ENCODE peak calls at places on chromosomes 5 and 9, in four cellular contexts. One of them, this sample, is unnamed. For H3K4me1 and H3K27me3, the result is how much of the 10 kb centered on the place peaks cover.

GRCh38 chr5:37661227-37661920 is 178.5 kb downstream of the GDNF start:
- DNase-seq in breast epithelium: no peak
- DNase-seq in PC-9: peak
- DNase-seq in CD4-positive, CD25-positive, alpha-beta regulatory T cell: no peak
- DNase-seq in this sample: no peak

GRCh38 chr5:169847519-169847918 is 132.8 kb downstream of the INSYN2B start:
- DNase-seq in PC-9: no peak
- DNase-seq in breast epithelium: no peak
- DNase-seq in CD4-positive, CD25-positive, alpha-beta regulatory T cell: no peak
- DNase-seq in this sample: no peak

GRCh38 chr5:86971034-86971511 is 296.6 kb upstream of the RASA1 start:
- DNase-seq in CD4-positive, CD25-positive, alpha-beta regulatory T cell: peak
- DNase-seq in PC-9: no peak
- DNase-seq in breast epithelium: no peak
- DNase-seq in this sample: no peak

GRCh38 chr9:33289501-33289900 is 815 bp upstream of the NFX1 start:
- DNase-seq in PC-9: no peak
- DNase-seq in breast epithelium: peak
- DNase-seq in CD4-positive, CD25-positive, alpha-beta regulatory T cell: peak
- DNase-seq in this sample: peak

GRCh38 chr9:78985084-78985738 is 586.6 kb upstream of the TLE4 start:
- DNase-seq in PC-9: no peak
- DNase-seq in CD4-positive, CD25-positive, alpha-beta regulatory T cell: no peak
- DNase-seq in breast epithelium: no peak
- DNase-seq in this sample: no peak

GRCh38 chr5:180334176-180334575 is 19.0 kb downstream of the GFPT2 start:
- DNase-seq in PC-9: no peak
- DNase-seq in CD4-positive, CD25-positive, alpha-beta regulatory T cell: no peak
- DNase-seq in breast epithelium: no peak
- DNase-seq in this sample: no peak

GRCh38 chr9:88949961-88950340 is 41.3 kb upstream of the S1PR3 start:
- DNase-seq in CD4-positive, CD25-positive, alpha-beta regulatory T cell: no peak
- DNase-seq in PC-9: peak
- DNase-seq in breast epithelium: no peak
- DNase-seq in this sample: no peak

GRCh38 chr9:133782157-133783130 is 44.3 kb upstream of the SARDH start:
- DNase-seq in PC-9: peak
- DNase-seq in CD4-positive, CD25-positive, alpha-beta regulatory T cell: peak
- DNase-seq in breast epithelium: peak
- DNase-seq in this sample: peak

GRCh38 chr9:72857632-72858011 is 95.2 kb downstream of the ALDH1A1 start:
- DNase-seq in breast epithelium: no peak
- DNase-seq in PC-9: no peak
- DNase-seq in CD4-positive, CD25-positive, alpha-beta regulatory T cell: no peak
- DNase-seq in this sample: no peak

GRCh38 chr5:67773439-67773988 is 442.0 kb upstream of the PIK3R1 start:
- DNase-seq in breast epithelium: peak
- DNase-seq in CD4-positive, CD25-positive, alpha-beta regulatory T cell: no peak
- DNase-seq in PC-9: peak
- DNase-seq in this sample: no peak

GRCh38 chr5:25107878-25108277 is 463.1 kb upstream of the CDH10 start:
- DNase-seq in breast epithelium: no peak
- DNase-seq in CD4-positive, CD25-positive, alpha-beta regulatory T cell: no peak
- DNase-seq in PC-9: no peak
- DNase-seq in this sample: no peak

GRCh38 chr5:32506251-32506661 is 61.7 kb upstream of the ZFR start:
- DNase-seq in breast epithelium: no peak
- DNase-seq in CD4-positive, CD25-positive, alpha-beta regulatory T cell: no peak
- DNase-seq in PC-9: no peak
- DNase-seq in this sample: no peak

GRCh38 chr9:13209498-13209897 is 70.0 kb downstream of the MPDZ start:
- DNase-seq in CD4-positive, CD25-positive, alpha-beta regulatory T cell: no peak
- DNase-seq in breast epithelium: no peak
- DNase-seq in PC-9: no peak
- DNase-seq in this sample: no peak

GRCh38 chr9:70625078-70625477 is 210.6 kb upstream of the KLF9 start:
- DNase-seq in PC-9: no peak
- DNase-seq in CD4-positive, CD25-positive, alpha-beta regulatory T cell: no peak
- DNase-seq in breast epithelium: no peak
- DNase-seq in this sample: no peak

GRCh38 chr9:125119643-125120286 is 23.6 kb downstream of the SCAI start:
- DNase-seq in CD4-positive, CD25-positive, alpha-beta regulatory T cell: peak
- DNase-seq in breast epithelium: no peak
- DNase-seq in PC-9: no peak
- DNase-seq in this sample: no peak

GRCh38 chr9:73183917-73184861 is 32.5 kb downstream of the ANXA1 start:
- DNase-seq in breast epithelium: no peak
- DNase-seq in PC-9: peak
- DNase-seq in CD4-positive, CD25-positive, alpha-beta regulatory T cell: peak
- DNase-seq in this sample: no peak

GRCh38 chr9:124220551-124221451 is 36.9 kb upstream of the NEK6 start:
- DNase-seq in breast epithelium: no peak
- DNase-seq in PC-9: no peak
- DNase-seq in CD4-positive, CD25-positive, alpha-beta regulatory T cell: no peak
- DNase-seq in this sample: no peak

GRCh38 chr9:78239506-78239905 is 3.6 kb downstream of the CEP78 start:
- DNase-seq in breast epithelium: no peak
- DNase-seq in CD4-positive, CD25-positive, alpha-beta regulatory T cell: no peak
- DNase-seq in PC-9: no peak
- DNase-seq in this sample: no peak

GRCh38 chr9:70177121-70177520 is 81.7 kb upstream of the SMC5 start:
- DNase-seq in PC-9: no peak
- DNase-seq in breast epithelium: no peak
- DNase-seq in CD4-positive, CD25-positive, alpha-beta regulatory T cell: no peak
- DNase-seq in this sample: no peak

GRCh38 chr5:18314192-18314778 is 680.0 kb downstream of the TAF11L14 start:
- DNase-seq in breast epithelium: no peak
- DNase-seq in CD4-positive, CD25-positive, alpha-beta regulatory T cell: peak
- DNase-seq in PC-9: no peak
- DNase-seq in this sample: no peak

GRCh38 chr9:36029765-36030528 is 6.8 kb upstream of the RECK start:
- DNase-seq in breast epithelium: no peak
- DNase-seq in PC-9: peak
- DNase-seq in CD4-positive, CD25-positive, alpha-beta regulatory T cell: no peak
- DNase-seq in this sample: no peak

GRCh38 chr5:74434124-74434899 is 206.2 kb downstream of the ENC1 start:
- DNase-seq in breast epithelium: no peak
- DNase-seq in PC-9: no peak
- DNase-seq in CD4-positive, CD25-positive, alpha-beta regulatory T cell: no peak
- DNase-seq in this sample: no peak

GRCh38 chr5:125046838-125047237 is 300.4 kb upstream of the ZNF608 start:
- DNase-seq in PC-9: no peak
- DNase-seq in CD4-positive, CD25-positive, alpha-beta regulatory T cell: no peak
- DNase-seq in breast epithelium: no peak
- DNase-seq in this sample: no peak

GRCh38 chr9:79581388-79581787 is 9.6 kb downstream of the TLE4 start:
- DNase-seq in CD4-positive, CD25-positive, alpha-beta regulatory T cell: no peak
- DNase-seq in breast epithelium: no peak
- DNase-seq in PC-9: no peak
- DNase-seq in this sample: no peak

GRCh38 chr5:118692811-118693342 is 295.5 kb downstream of the DTWD2 start:
- DNase-seq in PC-9: no peak
- DNase-seq in breast epithelium: no peak
- DNase-seq in CD4-positive, CD25-positive, alpha-beta regulatory T cell: no peak
- DNase-seq in this sample: no peak

GRCh38 chr9:88694625-88695024 is 159.6 kb downstream of the NXNL2 start:
- DNase-seq in PC-9: no peak
- DNase-seq in CD4-positive, CD25-positive, alpha-beta regulatory T cell: no peak
- DNase-seq in breast epithelium: no peak
- DNase-seq in this sample: no peak

GRCh38 chr9:8883313-8883712 is 1083.7 kb upstream of the DMAC1 start:
- DNase-seq in PC-9: no peak
- DNase-seq in CD4-positive, CD25-positive, alpha-beta regulatory T cell: no peak
- DNase-seq in breast epithelium: no peak
- DNase-seq in this sample: no peak

GRCh38 chr9:127140181-127140580 is 17.7 kb upstream of the ANGPTL2 start:
- DNase-seq in breast epithelium: peak
- DNase-seq in PC-9: no peak
- DNase-seq in CD4-positive, CD25-positive, alpha-beta regulatory T cell: no peak
- DNase-seq in this sample: peak

GRCh38 chr9:111994831-111995458 is 98.3 kb downstream of the UGCG start:
- DNase-seq in CD4-positive, CD25-positive, alpha-beta regulatory T cell: peak
- DNase-seq in breast epithelium: no peak
- DNase-seq in PC-9: no peak
- DNase-seq in this sample: no peak

GRCh38 chr9:111992523-111992922 is 95.9 kb downstream of the UGCG start:
- DNase-seq in breast epithelium: no peak
- DNase-seq in PC-9: peak
- DNase-seq in CD4-positive, CD25-positive, alpha-beta regulatory T cell: peak
- DNase-seq in this sample: no peak

GRCh38 chr9:111993319-111993718 is 96.7 kb downstream of the UGCG start:
- DNase-seq in CD4-positive, CD25-positive, alpha-beta regulatory T cell: no peak
- DNase-seq in breast epithelium: no peak
- DNase-seq in PC-9: no peak
- DNase-seq in this sample: no peak

GRCh38 chr9:111986035-111986556 is 89.5 kb downstream of the UGCG start:
- DNase-seq in PC-9: no peak
- DNase-seq in breast epithelium: no peak
- DNase-seq in CD4-positive, CD25-positive, alpha-beta regulatory T cell: peak
- DNase-seq in this sample: no peak

GRCh38 chr9:111991179-111991578 is 94.6 kb downstream of the UGCG start:
- DNase-seq in breast epithelium: no peak
- DNase-seq in CD4-positive, CD25-positive, alpha-beta regulatory T cell: no peak
- DNase-seq in PC-9: no peak
- DNase-seq in this sample: no peak
- H3K4me1 ChIP-seq in breast epithelium: under half
- H3K4me1 ChIP-seq in CD4-positive, CD25-positive, alpha-beta regulatory T cell: under half
- H3K4me1 ChIP-seq in PC-9: under half
- H3K4me1 ChIP-seq in this sample: under half

DNA sequence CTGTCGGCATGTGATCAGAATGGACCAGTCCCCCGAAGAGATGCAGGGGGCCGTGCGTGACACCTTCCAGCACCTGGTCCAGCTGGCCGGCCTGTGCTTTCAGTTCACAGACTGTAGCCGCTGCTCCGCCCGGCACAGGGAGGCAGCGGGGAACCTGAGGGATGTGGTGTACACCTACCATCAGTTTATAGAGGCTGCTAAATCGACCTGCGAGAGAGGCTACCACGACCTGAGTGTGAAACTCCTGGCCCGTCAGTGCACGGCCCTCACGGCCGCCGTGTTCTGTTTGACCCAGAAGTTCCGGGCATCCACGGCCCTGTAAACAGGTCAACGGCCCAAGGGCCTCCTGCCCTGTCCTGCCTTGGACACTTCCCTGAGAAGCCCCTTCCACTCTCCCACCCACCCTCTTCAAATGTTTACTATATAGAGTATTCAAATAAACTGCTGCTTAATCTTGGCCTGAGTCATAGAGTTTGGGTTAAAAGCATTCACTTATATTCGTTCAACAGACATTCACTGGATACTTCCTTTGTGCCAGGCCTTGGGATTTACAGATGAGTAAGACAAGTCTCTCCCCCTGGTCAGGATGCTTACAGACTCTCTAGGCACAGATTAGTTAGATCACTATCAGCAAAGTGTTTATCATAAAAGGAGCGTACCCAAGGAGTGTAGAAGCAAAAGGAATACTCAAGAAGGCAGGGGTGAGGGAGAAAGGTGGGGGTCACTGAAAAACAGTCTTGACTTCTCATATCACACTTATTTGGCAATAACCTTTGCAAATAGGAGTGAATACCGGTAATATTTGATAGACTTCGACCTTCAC is 6.9 kb upstream of the TRMT10B start:
- DNase-seq in breast epithelium: no peak
- DNase-seq in PC-9: no peak
- DNase-seq in CD4-positive, CD25-positive, alpha-beta regulatory T cell: no peak
- DNase-seq in this sample: no peak
- H3K27me3 ChIP-seq in breast epithelium: under half
- H3K27me3 ChIP-seq in PC-9: under half
- H3K27me3 ChIP-seq in CD4-positive, CD25-positive, alpha-beta regulatory T cell: under half
- H3K27me3 ChIP-seq in this sample: under half

DNA sequence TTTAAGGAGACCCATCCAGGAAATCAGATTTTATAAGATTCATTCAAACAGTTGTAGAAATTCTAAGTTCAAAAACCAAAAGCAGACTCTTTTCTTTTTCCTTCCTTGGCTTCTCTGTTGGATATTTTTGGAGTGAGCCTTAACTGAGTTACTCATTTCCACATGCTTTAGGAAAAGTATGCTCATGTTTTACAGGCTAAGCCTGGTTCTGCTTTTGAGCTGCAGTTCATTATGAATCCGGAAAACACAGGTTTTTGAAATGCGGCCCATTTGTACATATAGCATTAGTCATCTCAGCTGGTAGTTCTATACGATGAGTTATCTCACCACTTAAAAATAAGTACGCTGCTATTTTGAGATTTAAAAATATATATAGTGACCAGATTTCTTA is 156.6 kb upstream of the DMRT1 start:
- DNase-seq in PC-9: no peak
- DNase-seq in CD4-positive, CD25-positive, alpha-beta regulatory T cell: no peak
- DNase-seq in breast epithelium: no peak
- DNase-seq in this sample: no peak
- H3K4me3 ChIP-seq in PC-9: no peak
- H3K4me3 ChIP-seq in CD4-positive, CD25-positive, alpha-beta regulatory T cell: no peak
- H3K4me3 ChIP-seq in breast epithelium: no peak
- H3K4me3 ChIP-seq in this sample: no peak

GRCh38 chr5:142807378-142807911 is 37.3 kb downstream of the ARHGAP26 start:
- DNase-seq in PC-9: no peak
- DNase-seq in CD4-positive, CD25-positive, alpha-beta regulatory T cell: no peak
- DNase-seq in breast epithelium: no peak
- DNase-seq in this sample: no peak

GRCh38 chr5:142810891-142811290 is 40.7 kb downstream of the ARHGAP26 start:
- DNase-seq in CD4-positive, CD25-positive, alpha-beta regulatory T cell: no peak
- DNase-seq in PC-9: no peak
- DNase-seq in breast epithelium: no peak
- DNase-seq in this sample: no peak

GRCh38 chr5:142810081-142810480 is 39.9 kb downstream of the ARHGAP26 start:
- DNase-seq in PC-9: no peak
- DNase-seq in breast epithelium: no peak
- DNase-seq in CD4-positive, CD25-positive, alpha-beta regulatory T cell: no peak
- DNase-seq in this sample: no peak

GRCh38 chr5:142806769-142807377 is 36.7 kb downstream of the ARHGAP26 start:
- DNase-seq in breast epithelium: no peak
- DNase-seq in PC-9: no peak
- DNase-seq in CD4-positive, CD25-positive, alpha-beta regulatory T cell: no peak
- DNase-seq in this sample: no peak

DNA sequence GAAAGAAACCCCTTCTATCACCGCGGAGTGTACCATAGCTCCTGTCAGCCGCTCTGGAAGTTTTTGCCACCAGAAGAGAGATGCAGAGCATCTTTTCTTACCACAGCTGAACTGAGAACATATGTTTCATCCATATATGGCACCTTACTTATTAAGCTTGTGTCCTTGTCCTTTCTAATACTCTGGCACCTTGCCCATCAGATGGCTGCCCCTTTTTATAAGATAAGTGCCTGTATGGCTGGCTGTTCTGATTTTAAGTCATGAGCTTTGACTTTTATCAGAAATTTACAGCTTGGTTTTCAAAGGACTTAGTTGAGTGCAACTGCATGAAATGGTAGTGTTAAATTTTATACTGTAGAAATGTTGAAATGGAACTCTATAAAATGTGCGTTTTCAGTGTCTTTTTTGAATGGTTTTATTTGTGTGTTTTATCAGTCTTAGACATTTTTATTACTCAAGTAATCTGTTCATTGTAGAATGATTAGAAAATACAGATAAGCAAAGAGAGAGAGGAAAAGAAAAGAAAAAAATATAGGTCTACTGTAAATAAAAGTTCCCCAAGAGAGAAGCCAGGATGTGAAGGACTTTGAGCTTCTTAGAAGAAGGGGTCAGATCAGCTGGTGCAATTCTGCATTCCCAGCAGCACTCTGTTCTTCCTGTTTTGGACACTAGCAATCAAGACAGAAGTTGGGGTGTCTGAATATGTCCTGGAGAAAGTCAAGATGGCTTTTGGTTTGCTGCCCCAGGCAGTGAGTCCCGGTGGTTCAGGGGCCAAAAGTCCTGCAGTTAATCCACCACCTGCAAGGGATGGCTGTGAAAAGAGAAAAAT is 38.8 kb downstream of the ARHGAP26 start:
- DNase-seq in breast epithelium: no peak
- DNase-seq in PC-9: no peak
- DNase-seq in CD4-positive, CD25-positive, alpha-beta regulatory T cell: no peak
- DNase-seq in this sample: no peak
- H3K4me1 ChIP-seq in breast epithelium: under half
- H3K4me1 ChIP-seq in PC-9: under half
- H3K4me1 ChIP-seq in CD4-positive, CD25-positive, alpha-beta regulatory T cell: under half
- H3K4me1 ChIP-seq in this sample: under half

This sample was measured in CD8-positive, alpha-beta T cell.